ENCODE peak calls at places on chromosome 13, in seven cellular contexts. One of them, this sample, is unnamed.
A peak's percentile ranks its signal among the peaks of the same experiment; 100 is the strongest.

GRCh38 chr13:41231025-41231677 is 32.2 kb downstream of the MTRF1 start:
- DNase-seq in H9: no peak
- DNase-seq in hepatocyte: no peak
- DNase-seq in CD4-positive, alpha-beta T cell: no peak
- DNase-seq in GM10248: no peak
- DNase-seq in A549: no peak
- DNase-seq in tibial artery: no peak
- DNase-seq in this sample: no peak

GRCh38 chr13:37531054-37531453 is 67.5 kb downstream of the POSTN start:
- DNase-seq in H9: no peak
- DNase-seq in hepatocyte: no peak
- DNase-seq in CD4-positive, alpha-beta T cell: no peak
- DNase-seq in GM10248: no peak
- DNase-seq in A549: no peak
- DNase-seq in tibial artery: no peak
- DNase-seq in this sample: no peak

GRCh38 chr13:110338441-110339101 is 31.5 kb downstream of the COL4A2 start:
- DNase-seq in H9: no peak
- DNase-seq in hepatocyte: no peak
- DNase-seq in CD4-positive, alpha-beta T cell: no peak
- DNase-seq in GM10248: no peak
- DNase-seq in A549: no peak
- DNase-seq in tibial artery: peak; percentile 78
- DNase-seq in this sample: no peak

GRCh38 chr13:42571895-42572294 is 2.1 kb upstream of the TNFSF11 start:
- DNase-seq in H9: no peak
- DNase-seq in hepatocyte: no peak
- DNase-seq in CD4-positive, alpha-beta T cell: no peak
- DNase-seq in GM10248: no peak
- DNase-seq in A549: no peak
- DNase-seq in tibial artery: no peak
- DNase-seq in this sample: no peak

GRCh38 chr13:52048516-52048915 is 24.0 kb downstream of the UTP14C start:
- DNase-seq in H9: no peak
- DNase-seq in hepatocyte: no peak
- DNase-seq in CD4-positive, alpha-beta T cell: no peak
- DNase-seq in GM10248: no peak
- DNase-seq in A549: no peak
- DNase-seq in tibial artery: no peak
- DNase-seq in this sample: no peak

GRCh38 chr13:63206431-63206830 is 1790.8 kb upstream of the PCDH20 start:
- DNase-seq in H9: no peak
- DNase-seq in hepatocyte: no peak
- DNase-seq in CD4-positive, alpha-beta T cell: no peak
- DNase-seq in GM10248: no peak
- DNase-seq in A549: no peak
- DNase-seq in tibial artery: no peak
- DNase-seq in this sample: no peak

GRCh38 chr13:40576369-40576768 is 90.1 kb downstream of the FOXO1 start:
- DNase-seq in H9: no peak
- DNase-seq in hepatocyte: no peak
- DNase-seq in CD4-positive, alpha-beta T cell: no peak
- DNase-seq in GM10248: no peak
- DNase-seq in A549: no peak
- DNase-seq in tibial artery: no peak
- DNase-seq in this sample: no peak

GRCh38 chr13:24605923-24606372 is 74.3 kb upstream of the ATP12A start:
- DNase-seq in H9: no peak
- DNase-seq in hepatocyte: peak; percentile 64
- DNase-seq in CD4-positive, alpha-beta T cell: no peak
- DNase-seq in GM10248: peak; percentile 10
- DNase-seq in A549: peak; percentile 34
- DNase-seq in tibial artery: no peak
- DNase-seq in this sample: no peak

GRCh38 chr13:43908156-43909126 is 28.7 kb downstream of the LACC1 start:
- DNase-seq in H9: no peak
- DNase-seq in hepatocyte: peak; percentile 73
- DNase-seq in CD4-positive, alpha-beta T cell: no peak
- DNase-seq in GM10248: no peak
- DNase-seq in A549: peak; percentile 66
- DNase-seq in tibial artery: no peak
- DNase-seq in this sample: no peak

GRCh38 chr13:24180743-24181384 is 20.3 kb downstream of the SPATA13 start:
- DNase-seq in H9: no peak
- DNase-seq in hepatocyte: no peak
- DNase-seq in CD4-positive, alpha-beta T cell: no peak
- DNase-seq in GM10248: no peak
- DNase-seq in A549: no peak
- DNase-seq in tibial artery: no peak
- DNase-seq in this sample: no peak

GRCh38 chr13:41700790-41701310 is 243.5 kb downstream of the RGCC start:
- DNase-seq in H9: no peak
- DNase-seq in hepatocyte: peak; percentile 35
- DNase-seq in CD4-positive, alpha-beta T cell: no peak
- DNase-seq in GM10248: no peak
- DNase-seq in A549: peak; percentile 24
- DNase-seq in tibial artery: no peak
- DNase-seq in this sample: no peak

GRCh38 chr13:66344770-66345367 is 885.3 kb downstream of the PCDH9 start:
- DNase-seq in H9: no peak
- DNase-seq in hepatocyte: no peak
- DNase-seq in CD4-positive, alpha-beta T cell: no peak
- DNase-seq in GM10248: no peak
- DNase-seq in A549: no peak
- DNase-seq in tibial artery: no peak
- DNase-seq in this sample: no peak

GRCh38 chr13:102386461-102386860 is 15.4 kb downstream of the FGF14 start:
- DNase-seq in H9: no peak
- DNase-seq in hepatocyte: no peak
- DNase-seq in CD4-positive, alpha-beta T cell: no peak
- DNase-seq in GM10248: no peak
- DNase-seq in A549: no peak
- DNase-seq in tibial artery: no peak
- DNase-seq in this sample: no peak

GRCh38 chr13:111187879-111188643 is 73.0 kb downstream of the ARHGEF7 start:
- DNase-seq in H9: no peak
- DNase-seq in hepatocyte: peak; percentile 58
- DNase-seq in CD4-positive, alpha-beta T cell: no peak
- DNase-seq in GM10248: no peak
- DNase-seq in A549: no peak
- DNase-seq in tibial artery: no peak
- DNase-seq in this sample: no peak

GRCh38 chr13:80571346-80572307 is 230.7 kb upstream of the SPRY2 start:
- DNase-seq in H9: no peak
- DNase-seq in hepatocyte: no peak
- DNase-seq in CD4-positive, alpha-beta T cell: no peak
- DNase-seq in GM10248: no peak
- DNase-seq in A549: no peak
- DNase-seq in tibial artery: no peak
- DNase-seq in this sample: no peak

GRCh38 chr13:80901111-80902014 is 560.4 kb upstream of the SPRY2 start:
- DNase-seq in H9: no peak
- DNase-seq in hepatocyte: peak; percentile 7
- DNase-seq in CD4-positive, alpha-beta T cell: no peak
- DNase-seq in GM10248: no peak
- DNase-seq in A549: no peak
- DNase-seq in tibial artery: no peak
- DNase-seq in this sample: no peak

GRCh38 chr13:104984296-104984818 is 1551.1 kb downstream of the EFNB2 start:
- DNase-seq in H9: no peak
- DNase-seq in hepatocyte: peak; percentile 49
- DNase-seq in CD4-positive, alpha-beta T cell: peak; percentile 18
- DNase-seq in GM10248: no peak
- DNase-seq in A549: no peak
- DNase-seq in tibial artery: peak; percentile 51
- DNase-seq in this sample: peak; percentile 8

DNA sequence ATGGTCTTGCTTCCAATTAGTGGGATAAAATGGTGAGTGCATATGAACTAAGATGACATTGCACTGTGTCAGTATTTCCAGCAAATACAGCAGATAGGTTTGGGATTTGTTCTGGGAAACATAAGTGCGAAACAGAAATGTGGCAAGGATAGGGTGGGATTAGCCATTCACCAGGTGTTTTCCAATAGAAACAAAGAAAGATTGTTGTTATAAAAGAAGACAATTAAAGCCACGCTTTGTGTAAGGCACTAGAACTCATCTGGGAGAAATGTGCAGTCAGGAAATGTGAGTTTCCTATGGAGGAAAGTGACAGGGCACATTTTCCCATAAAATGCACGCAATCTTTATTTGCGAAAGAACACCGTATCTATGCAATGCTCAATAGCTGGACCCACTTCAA is 1547.8 kb downstream of the EFNB2 start:
- DNase-seq in H9: no peak
- DNase-seq in hepatocyte: no peak
- DNase-seq in CD4-positive, alpha-beta T cell: no peak
- DNase-seq in GM10248: no peak
- DNase-seq in A549: no peak
- DNase-seq in tibial artery: no peak
- DNase-seq in this sample: no peak
- TF ChIP-seq CTCF in H9: no peak
- TF ChIP-seq CTCF in hepatocyte: no peak
- TF ChIP-seq CTCF in CD4-positive, alpha-beta T cell: no peak
- TF ChIP-seq CTCF in GM10248: no peak
- TF ChIP-seq CTCF in A549: no peak
- TF ChIP-seq CTCF in tibial artery: no peak
- TF ChIP-seq CTCF in this sample: no peak

DNA sequence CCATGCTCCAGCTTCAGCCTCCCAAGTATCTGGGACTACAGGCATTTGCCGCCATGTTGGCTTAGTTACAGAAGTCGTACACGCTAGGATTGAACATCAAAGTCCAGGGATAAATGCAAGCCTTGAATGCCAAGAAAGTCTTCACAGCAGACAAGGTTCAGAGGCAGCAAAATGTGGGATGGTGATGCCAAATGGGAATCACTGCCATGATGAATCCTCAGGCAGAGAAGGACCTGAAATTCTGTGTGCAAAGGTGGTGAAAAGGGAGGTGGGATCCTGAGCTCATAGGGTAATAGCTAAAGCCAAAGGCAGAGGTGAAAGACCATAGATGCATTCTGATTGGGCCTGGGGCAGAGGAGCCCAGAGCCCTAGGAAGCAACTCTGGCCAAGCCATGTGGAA is 79.3 kb upstream of the STK24 start:
- DNase-seq in H9: no peak
- DNase-seq in hepatocyte: no peak
- DNase-seq in CD4-positive, alpha-beta T cell: no peak
- DNase-seq in GM10248: no peak
- DNase-seq in A549: no peak
- DNase-seq in tibial artery: no peak
- DNase-seq in this sample: no peak
- TF ChIP-seq CTCF in H9: no peak
- TF ChIP-seq CTCF in hepatocyte: no peak
- TF ChIP-seq CTCF in CD4-positive, alpha-beta T cell: no peak
- TF ChIP-seq CTCF in GM10248: no peak
- TF ChIP-seq CTCF in A549: no peak
- TF ChIP-seq CTCF in tibial artery: no peak
- TF ChIP-seq CTCF in this sample: no peak

GRCh38 chr13:72562686-72563085 is 164.7 kb downstream of the MZT1 start:
- DNase-seq in H9: no peak
- DNase-seq in hepatocyte: no peak
- DNase-seq in CD4-positive, alpha-beta T cell: no peak
- DNase-seq in GM10248: no peak
- DNase-seq in A549: no peak
- DNase-seq in tibial artery: no peak
- DNase-seq in this sample: no peak

GRCh38 chr13:72567566-72567965 is 159.9 kb downstream of the MZT1 start:
- DNase-seq in H9: peak; percentile 32
- DNase-seq in hepatocyte: no peak
- DNase-seq in CD4-positive, alpha-beta T cell: no peak
- DNase-seq in GM10248: no peak
- DNase-seq in A549: no peak
- DNase-seq in tibial artery: no peak
- DNase-seq in this sample: no peak

GRCh38 chr13:72561791-72562190 is 165.6 kb downstream of the MZT1 start:
- DNase-seq in H9: no peak
- DNase-seq in hepatocyte: no peak
- DNase-seq in CD4-positive, alpha-beta T cell: no peak
- DNase-seq in GM10248: no peak
- DNase-seq in A549: no peak
- DNase-seq in tibial artery: no peak
- DNase-seq in this sample: no peak

GRCh38 chr13:72570019-72570418 is 157.4 kb downstream of the MZT1 start:
- DNase-seq in H9: no peak
- DNase-seq in hepatocyte: no peak
- DNase-seq in CD4-positive, alpha-beta T cell: no peak
- DNase-seq in GM10248: no peak
- DNase-seq in A549: no peak
- DNase-seq in tibial artery: no peak
- DNase-seq in this sample: no peak

GRCh38 chr13:72565893-72566292 is 161.5 kb downstream of the MZT1 start:
- DNase-seq in H9: no peak
- DNase-seq in hepatocyte: peak; percentile 72
- DNase-seq in CD4-positive, alpha-beta T cell: no peak
- DNase-seq in GM10248: peak; percentile 7
- DNase-seq in A549: peak; percentile 4
- DNase-seq in tibial artery: no peak
- DNase-seq in this sample: peak; percentile 7
- TF ChIP-seq CTCF in H9: peak; percentile 83
- TF ChIP-seq CTCF in hepatocyte: peak; percentile 83
- TF ChIP-seq CTCF in CD4-positive, alpha-beta T cell: no peak
- TF ChIP-seq CTCF in GM10248: peak; percentile 46
- TF ChIP-seq CTCF in A549: peak; percentile 44
- TF ChIP-seq CTCF in tibial artery: peak; percentile 16
- TF ChIP-seq CTCF in this sample: peak; percentile 36

GRCh38 chr13:100689191-100689590 is 14.6 kb upstream of the TMTC4 start:
- DNase-seq in H9: no peak
- DNase-seq in hepatocyte: no peak
- DNase-seq in CD4-positive, alpha-beta T cell: no peak
- DNase-seq in GM10248: no peak
- DNase-seq in A549: no peak
- DNase-seq in tibial artery: no peak
- DNase-seq in this sample: no peak

DNA sequence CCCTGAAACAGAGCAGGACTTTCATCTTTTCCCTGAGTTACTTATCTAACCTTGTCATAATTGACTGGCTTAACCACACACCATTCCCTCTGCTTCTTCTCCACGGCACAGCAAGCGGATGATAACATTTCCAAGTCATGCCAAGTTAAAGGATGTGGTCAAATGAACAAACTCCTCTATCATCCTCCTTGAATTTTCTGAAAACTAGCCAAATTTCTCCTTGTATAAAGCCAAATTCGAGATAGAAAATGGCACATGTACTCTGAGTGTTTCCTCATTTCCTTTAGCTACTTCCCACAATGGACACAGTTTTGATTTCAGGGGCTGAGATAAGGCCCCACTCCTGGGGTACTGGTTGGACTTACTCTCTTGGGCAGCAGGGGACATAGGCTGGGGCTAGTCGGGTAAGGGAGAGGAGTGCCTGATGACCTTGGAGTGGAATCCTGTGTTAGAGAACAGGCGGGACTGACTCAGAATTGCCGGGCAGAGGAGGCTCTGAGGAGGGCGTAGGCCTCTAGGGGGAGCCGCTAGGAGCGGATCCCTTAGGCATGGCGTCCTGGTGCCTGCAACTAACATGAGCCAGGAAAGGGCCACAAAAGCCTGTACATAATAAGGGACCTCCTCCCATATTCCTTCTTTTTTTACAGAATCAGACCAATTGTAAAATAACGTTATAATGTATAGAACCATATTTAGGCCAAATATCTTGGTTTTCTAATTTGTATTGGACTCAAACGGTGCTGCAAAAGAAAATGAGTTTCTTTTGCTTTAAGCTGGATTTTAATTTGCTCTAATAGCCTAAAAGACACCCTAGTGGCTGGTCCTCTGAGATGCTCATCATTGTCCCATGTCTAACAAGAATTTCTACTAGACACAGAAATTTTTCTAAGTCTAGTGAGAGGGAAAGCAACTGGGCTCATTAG is 20.4 kb upstream of the TMTC4 start:
- DNase-seq in H9: peak; percentile 84
- DNase-seq in hepatocyte: peak; percentile 72
- DNase-seq in CD4-positive, alpha-beta T cell: no peak
- DNase-seq in GM10248: no peak
- DNase-seq in A549: peak; percentile 33
- DNase-seq in tibial artery: no peak
- DNase-seq in this sample: no peak
- TF ChIP-seq CTCF in H9: peak; percentile 79
- TF ChIP-seq CTCF in hepatocyte: peak; percentile 49
- TF ChIP-seq CTCF in CD4-positive, alpha-beta T cell: no peak
- TF ChIP-seq CTCF in GM10248: no peak
- TF ChIP-seq CTCF in A549: peak; percentile 30
- TF ChIP-seq CTCF in tibial artery: no peak
- TF ChIP-seq CTCF in this sample: no peak

This sample was measured in GM20000.